ENCODE peak calls at places on chromosome 6, in eight cellular contexts. V is SK-N-SH, K is ovary, D is stomach, G is GM12878, C is K562, N is H1, Y is transverse colon. O is an unnamed sample. For H3K36me3 and H3K27me3, the result is how much of the 10 kb centered on the place peaks cover.

GRCh38 chr6:21360353-21360752 is 233.2 kb upstream of the SOX4 start:
- DNase-seq in C (no peak), G (no peak), N (no peak), K (no peak), D (peak), Y (peak), V (no peak), O (no peak)

GRCh38 chr6:88302769-88303230 is 136.7 kb upstream of the CNR1 start:
- DNase-seq in C (no peak), D (no peak), Y (no peak), K (no peak), N (no peak), G (no peak), V (no peak), O (no peak)

GRCh38 chr6:162621246-162621645 is 106.3 kb downstream of the PRKN start:
- DNase-seq in D (no peak), C (no peak), G (no peak), K (no peak), Y (no peak), V (peak), N (no peak), O (no peak)

GRCh38 chr6:31836676-31837611 is 9.4 kb downstream of the HSPA1B start:
- DNase-seq in C (peak), N (no peak), Y (peak), D (no peak), V (no peak), K (no peak), G (no peak), O (no peak)

GRCh38 chr6:142903806-142904205 is 41.2 kb downstream of the HIVEP2 start:
- DNase-seq in G (no peak), D (no peak), K (no peak), N (no peak), Y (no peak), C (no peak), V (no peak), O (no peak)

GRCh38 chr6:99933129-99933528 is 60.9 kb downstream of the MCHR2 start:
- DNase-seq in C (no peak), G (no peak), V (no peak), K (no peak), D (no peak), Y (no peak), N (no peak), O (no peak)

GRCh38 chr6:140105857-140106256 is 731.4 kb upstream of the CITED2 start:
- DNase-seq in D (no peak), V (peak), N (peak), K (no peak), C (peak), Y (no peak), G (no peak), O (no peak)

GRCh38 chr6:61606500-61606899 is 679.5 kb downstream of the KHDRBS2 start:
- DNase-seq in K (no peak), G (no peak), V (no peak), N (peak), Y (no peak), C (no peak), D (no peak), O (no peak)

GRCh38 chr6:158892266-158892665 is 73.1 kb upstream of the EZR start:
- DNase-seq in V (no peak), C (no peak), Y (no peak), K (no peak), D (no peak), G (no peak), N (no peak), O (no peak)

GRCh38 chr6:11514672-11515071 is 22.9 kb upstream of the TMEM170B start:
- DNase-seq in G (peak), C (no peak), K (no peak), N (no peak), D (no peak), V (no peak), Y (no peak), O (no peak)

GRCh38 chr6:110013396-110013795 is 35.3 kb downstream of the GPR6 start:
- DNase-seq in V (no peak), Y (no peak), N (no peak), D (no peak), C (no peak), G (no peak), K (no peak), O (no peak)

GRCh38 chr6:142713959-142714358 is 231.0 kb downstream of the HIVEP2 start:
- DNase-seq in G (no peak), D (no peak), K (no peak), N (no peak), C (no peak), V (no peak), Y (no peak), O (no peak)

GRCh38 chr6:168950500-168951223 is 303.0 kb downstream of the THBS2 start:
- DNase-seq in N (no peak), G (no peak), V (no peak), D (no peak), Y (no peak), K (no peak), C (no peak), O (peak)

GRCh38 chr6:34912715-34913464 is 23.8 kb downstream of the ANKS1A start:
- DNase-seq in C (no peak), Y (no peak), K (no peak), V (no peak), D (no peak), G (peak), N (no peak), O (no peak)

GRCh38 chr6:55456016-55456415 is 123.0 kb downstream of the HMGCLL1 start:
- DNase-seq in C (no peak), G (no peak), D (no peak), K (no peak), N (no peak), Y (no peak), V (no peak), O (no peak)

GRCh38 chr6:125002090-125002741 is 40.0 kb downstream of the RNF217 start:
- DNase-seq in C (no peak), K (no peak), Y (no peak), G (no peak), D (no peak), V (no peak), N (no peak), O (no peak)

GRCh38 chr6:119340766-119341487 is 8.6 kb downstream of the MAN1A1 start:
- DNase-seq in Y (no peak), D (no peak), V (no peak), K (no peak), G (no peak), C (no peak), N (no peak), O (no peak)

GRCh38 chr6:2396292-2396691 is 150.9 kb upstream of the GMDS start:
- DNase-seq in Y (no peak), K (no peak), N (no peak), C (no peak), D (no peak), G (no peak), V (no peak), O (no peak)

GRCh38 chr6:139588734-139589418 is 214.4 kb upstream of the CITED2 start:
- DNase-seq in K (no peak), D (no peak), C (no peak), V (no peak), Y (no peak), N (no peak), G (no peak), O (no peak)

GRCh38 chr6:33126101-33126714 is 50.4 kb downstream of the HLA-DPB1 start:
- DNase-seq in G (no peak), K (peak), C (peak), D (peak), Y (peak), N (no peak), V (peak), O (peak)

GRCh38 chr6:88166493-88166900 is 350 bp upstream of the CNR1 start:
- DNase-seq in K (peak), C (no peak), Y (no peak), V (peak), D (no peak), N (no peak), G (no peak), O (no peak)

GRCh38 chr6:17394192-17394611 is 807 bp downstream of the CAP2 start:
- DNase-seq in Y (peak), N (no peak), D (peak), G (no peak), C (peak), K (peak), V (no peak), O (no peak)

DNA sequence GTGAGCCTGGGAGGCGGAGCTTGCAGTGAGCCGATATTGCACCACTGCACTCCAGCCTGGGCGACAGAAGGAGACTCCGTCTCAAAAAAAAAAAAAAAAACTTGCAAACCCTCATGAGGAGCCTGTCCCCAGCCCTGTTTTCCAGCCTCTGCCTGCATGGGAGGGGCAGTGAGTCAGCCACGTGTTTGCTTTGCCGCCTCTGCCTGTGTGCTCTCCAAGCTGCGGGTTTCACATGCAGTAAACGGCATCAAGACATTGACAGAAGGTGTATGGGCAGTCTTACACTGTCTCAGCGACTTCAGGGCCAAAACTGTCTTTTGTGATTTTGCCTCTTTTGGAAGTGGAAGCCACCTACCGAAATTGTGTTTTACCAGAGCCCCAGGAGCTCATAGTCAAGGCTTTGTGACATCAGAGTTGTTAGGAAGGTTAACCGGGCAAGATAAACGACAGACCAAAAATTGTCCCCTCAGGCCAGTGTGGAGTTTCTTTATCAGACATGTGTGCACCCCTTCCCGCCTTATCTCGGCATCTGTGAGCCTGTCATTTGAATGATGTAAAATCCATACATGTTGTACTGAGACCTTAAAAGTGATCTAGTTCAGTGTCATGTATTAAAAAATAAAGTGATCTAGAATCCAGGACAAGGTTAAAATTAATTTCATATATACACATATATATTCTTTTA is 52.8 kb downstream of the RPP40 start:
- DNase-seq in K (no peak), Y (no peak), D (no peak), N (no peak), V (peak), C (no peak), G (no peak), O (no peak)
- H3K36me3 ChIP-seq in K (under half), Y (under half), D (half or more), N (under half), V (under half), C (under half), G (under half), O (under half)

GRCh38 chr6:7730852-7731251 is 5.0 kb downstream of the BMP6 start:
- DNase-seq in G (no peak), Y (no peak), V (no peak), N (no peak), C (no peak), D (no peak), K (no peak), O (no peak)

GRCh38 chr6:7731289-7731688 is 5.4 kb downstream of the BMP6 start:
- DNase-seq in G (no peak), C (no peak), Y (no peak), N (no peak), D (no peak), V (no peak), K (no peak), O (no peak)

GRCh38 chr6:7730411-7730810 is 4.5 kb downstream of the BMP6 start:
- DNase-seq in V (no peak), G (no peak), N (no peak), D (no peak), C (no peak), K (no peak), Y (no peak), O (no peak)

GRCh38 chr6:7730003-7730402 is 4.1 kb downstream of the BMP6 start:
- DNase-seq in D (no peak), G (no peak), N (no peak), Y (no peak), C (no peak), K (no peak), V (no peak), O (no peak)

GRCh38 chr6:7732219-7732618 is 6.3 kb downstream of the BMP6 start:
- DNase-seq in D (no peak), K (no peak), G (no peak), Y (no peak), C (no peak), N (no peak), V (no peak), O (no peak)
- H3K27me3 ChIP-seq in D (under half), K (under half), G (under half), Y (half or more), C (under half), N (under half), V (under half), O (under half)

DNA sequence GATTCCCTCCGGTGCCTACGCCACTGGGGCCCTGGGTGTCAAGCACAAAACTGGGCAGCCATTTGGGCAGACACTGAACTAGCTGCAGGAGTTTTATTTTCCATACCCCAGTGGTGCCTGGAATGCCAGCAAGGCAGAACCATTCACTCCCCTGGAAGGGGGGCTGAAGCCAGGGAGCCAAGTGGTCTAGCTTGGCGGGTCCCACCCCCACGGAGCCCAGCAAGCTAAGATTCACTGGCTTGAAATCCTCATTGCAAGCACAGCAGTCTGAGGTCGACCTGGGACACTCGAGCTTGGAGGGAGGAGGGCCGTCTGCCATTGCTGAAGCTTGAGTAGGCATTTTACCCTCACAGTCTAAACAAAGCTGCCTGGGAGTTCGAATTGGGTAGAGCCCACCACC is 125.3 kb downstream of the FRK start:
- DNase-seq in N (no peak), V (no peak), Y (no peak), K (no peak), G (no peak), C (no peak), D (no peak), O (no peak)
- TF ChIP-seq EP300 in N (no peak), V (no peak), Y (no peak), K (no peak), G (no peak), C (no peak), D (no peak), O (no peak)

GRCh38 chr6:133896344-133896721 is 7.4 kb downstream of the TCF21 start:
- DNase-seq in Y (no peak), N (no peak), C (no peak), V (no peak), D (no peak), G (no peak), K (no peak), O (no peak)

GRCh38 chr6:133894795-133895401 is 6.0 kb downstream of the TCF21 start:
- DNase-seq in K (peak), C (no peak), V (no peak), Y (no peak), G (no peak), N (no peak), D (no peak), O (no peak)

GRCh38 chr6:133903855-133904254 is 14.9 kb downstream of the TCF21 start:
- DNase-seq in D (no peak), C (no peak), Y (no peak), V (no peak), N (no peak), K (no peak), G (no peak), O (no peak)

GRCh38 chr6:133895573-133896343 is 6.8 kb downstream of the TCF21 start:
- DNase-seq in D (no peak), G (no peak), Y (no peak), V (no peak), N (no peak), K (peak), C (no peak), O (no peak)

DNA sequence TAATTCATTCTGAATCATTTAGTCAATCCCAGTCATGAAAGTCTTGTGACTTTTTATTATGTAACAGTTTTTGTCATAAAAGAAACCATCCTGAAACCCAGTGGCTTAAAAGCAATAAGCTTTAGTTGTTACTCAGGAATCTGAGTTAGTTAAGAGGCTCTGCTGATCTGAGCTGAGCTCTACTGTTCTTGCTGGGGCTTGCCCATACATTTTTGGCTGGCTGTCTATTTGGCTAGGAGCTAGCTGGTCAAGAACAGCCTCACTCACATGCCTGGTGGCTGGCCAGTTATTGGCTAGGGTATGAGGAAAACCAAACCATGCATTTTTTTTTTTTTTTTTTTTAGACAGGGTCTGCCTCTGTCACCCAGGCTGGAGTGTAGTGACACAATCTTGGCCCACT is 10.6 kb downstream of the TCF21 start:
- DNase-seq in C (no peak), N (no peak), V (no peak), K (no peak), D (no peak), G (no peak), Y (no peak), O (no peak)
- H3K36me3 ChIP-seq in C (under half), N (under half), V (under half), K (under half), D (under half), G (under half), Y (under half), O (under half)

DNA sequence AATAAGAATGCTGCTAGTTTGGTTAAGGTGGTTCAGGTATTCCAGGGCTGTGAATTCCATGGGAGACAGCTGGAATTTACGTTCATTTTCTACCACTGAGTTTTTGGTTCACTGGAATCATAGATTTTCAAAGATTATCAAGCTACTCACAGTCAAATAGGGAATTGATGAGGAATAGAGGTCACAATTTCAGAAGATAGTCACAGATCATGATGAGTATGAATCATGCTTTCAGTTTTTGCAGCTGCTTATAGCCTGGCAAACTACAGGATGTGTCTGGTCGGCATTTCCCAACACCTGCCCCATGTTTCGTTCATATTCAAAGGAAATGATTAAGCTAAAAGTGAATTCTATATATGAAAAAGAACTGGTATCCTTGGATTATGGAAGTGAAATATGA is 58.7 kb downstream of the BCKDHB start:
- DNase-seq in G (peak), C (no peak), N (no peak), K (no peak), D (no peak), Y (no peak), V (no peak), O (no peak)
- H3K27me3 ChIP-seq in G (under half), C (under half), N (under half), K (under half), D (under half), Y (under half), V (under half), O (under half)

DNA sequence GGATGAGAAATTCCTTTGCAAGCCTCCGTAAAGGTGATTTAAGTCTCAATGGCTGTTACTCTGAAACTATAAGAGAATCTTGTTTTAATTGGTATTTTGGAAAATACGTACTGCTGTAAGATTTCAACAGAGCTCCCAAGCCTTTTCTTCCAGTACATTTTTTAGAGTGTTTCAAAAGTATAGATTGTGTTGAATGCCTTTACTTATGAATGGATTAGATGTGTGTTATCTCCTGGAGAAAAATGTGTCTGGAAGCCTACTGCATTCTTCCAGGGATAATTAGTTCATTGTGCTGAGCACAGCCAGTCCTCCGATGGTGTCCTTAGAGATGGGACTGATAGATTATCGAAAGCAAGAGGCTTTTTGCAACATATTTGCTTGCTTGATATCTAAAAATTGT is 114.2 kb downstream of the PLEKHG1 start:
- DNase-seq in K (no peak), D (no peak), Y (no peak), N (no peak), G (no peak), V (no peak), C (no peak), O (no peak)
- TF ChIP-seq EP300 in K (no peak), D (no peak), Y (no peak), N (no peak), G (no peak), V (no peak), C (no peak), O (no peak)

GRCh38 chr6:28134015-28134414 is 7.7 kb upstream of the ZKSCAN8 start:
- DNase-seq in G (no peak), V (peak), N (no peak), K (no peak), D (no peak), C (no peak), Y (no peak), O (no peak)
- H3K36me3 ChIP-seq in G (under half), V (under half), N (under half), K (under half), D (under half), C (under half), Y (under half), O (under half)

DNA sequence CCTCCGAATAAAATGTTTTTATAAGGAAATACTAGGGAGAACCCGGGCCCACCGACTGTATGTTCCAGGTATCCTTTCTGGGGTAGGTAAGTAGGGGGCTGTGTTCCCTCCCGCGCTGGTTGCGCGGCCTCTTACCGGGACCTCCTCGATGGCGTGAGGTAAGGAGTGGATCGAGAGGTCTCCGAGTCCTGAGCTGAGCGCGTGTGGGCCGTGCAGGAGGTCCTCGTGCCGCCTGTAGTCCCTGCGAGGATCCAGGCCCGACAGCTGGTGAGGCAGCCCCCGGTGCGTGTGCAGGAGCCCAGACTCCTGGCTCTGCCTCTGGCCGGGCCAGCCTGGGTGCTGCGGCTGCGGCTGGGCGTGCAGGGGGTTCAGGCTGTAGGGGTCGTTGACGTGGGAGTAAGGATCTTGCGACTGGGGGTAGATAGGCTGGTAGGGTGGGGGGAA is 5.1 kb downstream of the TFAP2A start:
- DNase-seq in D (no peak), C (no peak), K (no peak), G (no peak), N (no peak), Y (no peak), V (no peak), O (no peak)
- H3K27me3 ChIP-seq in D (under half), C (under half), K (under half), G (under half), N (half or more), Y (half or more), V (half or more), O (half or more)